ENCODE peak calls at places on chromosomes 5 and 9, in five cellular contexts. J is stimulated activated CD4-positive, alpha-beta T cell treated with anti-CD3 and anti-CD28 coated beads, Interleukin-2, amount 100 ng/mL, for 48 hours; P is sciatic nerve; F is T-cell; N is tibial artery. D is an unnamed sample.

GRCh38 chr9:121156263-121156731 is 45.4 kb downstream of the RAB14 start:
- DNase-seq in J (no peak), P (no peak), F (no peak), N (no peak), D (no peak)

GRCh38 chr9:91978739-91979414 is 28.8 kb upstream of the ROR2 start:
- DNase-seq in N (no peak), F (no peak), J (no peak), P (no peak), D (no peak)

GRCh38 chr5:532521-533242 is 8.4 kb upstream of the SLC9A3 start:
- DNase-seq in J (no peak), F (no peak), P (peak), N (no peak), D (peak)

GRCh38 chr5:90434116-90434714 is 24.7 kb upstream of the CETN3 start:
- DNase-seq in N (no peak), P (no peak), J (peak), F (peak), D (peak)

GRCh38 chr9:36575411-36575882 is 2.8 kb downstream of the MELK start:
- DNase-seq in P (no peak), F (no peak), J (no peak), N (no peak), D (no peak)

GRCh38 chr9:74120470-74120869 is 376.7 kb upstream of the RORB start:
- DNase-seq in P (no peak), F (no peak), N (no peak), J (no peak), D (no peak)

GRCh38 chr5:8686707-8687106 is 817.8 kb downstream of the MTRR start:
- DNase-seq in P (no peak), N (no peak), F (no peak), J (no peak), D (no peak)

GRCh38 chr9:113913426-113914195 is 37.5 kb downstream of the ZNF618 start:
- DNase-seq in P (no peak), F (no peak), J (no peak), N (peak), D (peak)

GRCh38 chr5:135377751-135378680 is 21.0 kb downstream of the MACROH2A1 start:
- DNase-seq in J (no peak), F (no peak), P (no peak), N (no peak), D (no peak)

GRCh38 chr9:77455312-77455927 is 192.7 kb downstream of the GNA14 start:
- DNase-seq in J (peak), N (no peak), F (peak), P (no peak), D (no peak)

GRCh38 chr9:96417610-96418073 is 528 bp downstream of the ZNF367 start:
- DNase-seq in J (peak), N (no peak), F (no peak), P (peak), D (no peak)

GRCh38 chr9:127458921-127459320 is 7.6 kb downstream of the LRSAM1 start:
- DNase-seq in P (no peak), F (no peak), J (no peak), N (no peak), D (peak)

GRCh38 chr9:118533101-118533500 is 828.9 kb downstream of the TLR4 start:
- DNase-seq in F (no peak), N (no peak), P (no peak), J (no peak), D (no peak)

GRCh38 chr9:111118256-111118950 is 80.1 kb upstream of the LPAR1 start:
- DNase-seq in F (no peak), P (no peak), J (no peak), N (no peak), D (no peak)

GRCh38 chr9:35285731-35286130 is 123.9 kb downstream of the UNC13B start:
- DNase-seq in F (no peak), N (no peak), P (no peak), J (no peak), D (no peak)

GRCh38 chr9:104258289-104259045 is 164.4 kb downstream of the SMC2 start:
- DNase-seq in N (no peak), F (no peak), J (no peak), P (no peak), D (no peak)

GRCh38 chr5:171131499-171131898 is 177.5 kb upstream of the TLX3 start:
- DNase-seq in P (no peak), J (no peak), N (no peak), F (no peak), D (no peak)

GRCh38 chr5:119271758-119272730 is 83.8 kb upstream of the TNFAIP8 start:
- DNase-seq in F (no peak), J (no peak), P (no peak), N (no peak), D (no peak)

GRCh38 chr5:14400085-14400484 is 181.5 kb upstream of the OTULINL start:
- DNase-seq in N (no peak), F (no peak), P (no peak), J (no peak), D (no peak)

GRCh38 chr9:77865385-77865784 is 166.2 kb downstream of the GNAQ start:
- DNase-seq in P (no peak), F (no peak), J (no peak), N (no peak), D (no peak)

GRCh38 chr5:159041754-159042153 is 58.0 kb downstream of the EBF1 start:
- DNase-seq in F (no peak), N (no peak), J (no peak), P (no peak), D (no peak)

GRCh38 chr5:95842955-95843544 is 20.5 kb upstream of the GLRX start:
- DNase-seq in N (peak), P (no peak), F (peak), J (peak), D (peak)

GRCh38 chr9:128558431-128559310 is 6.3 kb downstream of the SPTAN1 start:
- DNase-seq in P (peak), F (peak), N (peak), J (peak), D (peak)

GRCh38 chr9:103361906-103362305 is 366.8 kb downstream of the CYLC2 start:
- DNase-seq in F (no peak), J (no peak), N (no peak), P (no peak), D (no peak)

GRCh38 chr9:109458453-109459211 is 39.5 kb downstream of the PTPN3 start:
- DNase-seq in P (no peak), J (no peak), F (no peak), N (no peak), D (no peak)

GRCh38 chr9:96686638-96687335 is 31.7 kb upstream of the PRXL2C start:
- DNase-seq in J (peak), N (peak), F (peak), P (peak), D (peak)

GRCh38 chr5:32143991-32144636 is 30.0 kb downstream of the GOLPH3 start:
- DNase-seq in F (no peak), P (no peak), N (no peak), J (no peak), D (no peak)

GRCh38 chr5:148884339-148885020 is 58.1 kb downstream of the ADRB2 start:
- DNase-seq in P (no peak), N (no peak), J (no peak), F (no peak), D (no peak)

GRCh38 chr5:127396490-127397155 is 106.0 kb downstream of the MEGF10 start:
- DNase-seq in F (no peak), J (no peak), N (no peak), P (no peak), D (no peak)

GRCh38 chr5:107337281-107337680 is 333.5 kb downstream of the EFNA5 start:
- DNase-seq in P (no peak), J (no peak), N (no peak), F (no peak), D (no peak)

GRCh38 chr5:3590253-3590966 is 5.2 kb upstream of the IRX1 start:
- DNase-seq in P (no peak), N (no peak), F (no peak), J (no peak), D (no peak)

GRCh38 chr5:179296150-179296821 is 49.0 kb downstream of the ADAMTS2 start:
- DNase-seq in N (peak), P (peak), J (no peak), F (no peak), D (no peak)

GRCh38 chr5:158908690-158909325 is 190.9 kb downstream of the EBF1 start:
- DNase-seq in J (no peak), F (no peak), N (no peak), P (no peak), D (no peak)

GRCh38 chr5:107565791-107566536 is 104.8 kb downstream of the EFNA5 start:
- DNase-seq in P (no peak), F (no peak), J (no peak), N (no peak), D (no peak)

GRCh38 chr5:112684121-112684520 is 53.6 kb upstream of the APC start:
- DNase-seq in P (no peak), N (no peak), F (no peak), J (no peak), D (no peak)